ENCODE peak calls at places on chromosomes 16 and 17, in six cellular contexts. O is foreskin fibroblast; D is NCI-H82; Y is activated T-cell treated with anti-CD3 and anti-CD28 coated beads, Interleukin-2, amount 50 U/mL, for 4 hours; E is WTC11; U is LHCN-M2. P is an unnamed sample.

GRCh38 chr16:70746040-70746707 is 54.8 kb downstream of the VAC14 start:
- DNase-seq in U (peak; percentile 86), D (no peak), O (peak; percentile 90), Y (no peak), E (no peak), P (no peak)

GRCh38 chr16:67284699-67285646 is 5.6 kb downstream of the PLEKHG4 start:
- DNase-seq in E (peak; percentile 84), D (peak; percentile 24), O (no peak), Y (no peak), U (peak; percentile 44), P (no peak)

GRCh38 chr17:76873856-76874255 is 5.7 kb downstream of the MGAT5B start:
- DNase-seq in D (no peak), Y (no peak), O (no peak), U (no peak), E (no peak), P (no peak)

GRCh38 chr17:58329035-58329807 is 626 bp upstream of the TSPOAP1 start:
- DNase-seq in O (no peak), E (peak; percentile 61), Y (peak; percentile 76), D (peak; percentile 83), U (no peak), P (peak; percentile 93)

GRCh38 chr17:66300956-66301355 is 1.5 kb upstream of the PRKCA start:
- DNase-seq in E (no peak), O (peak; percentile 21), Y (no peak), U (no peak), D (no peak), P (no peak)

GRCh38 chr17:45150911-45151809 is 2.9 kb downstream of the HEXIM1 start:
- DNase-seq in Y (no peak), U (no peak), D (peak; percentile 30), E (no peak), O (no peak), P (no peak)

GRCh38 chr17:65393514-65393913 is 167.9 kb downstream of the AXIN2 start:
- DNase-seq in E (no peak), D (no peak), O (no peak), Y (no peak), U (no peak), P (no peak)

GRCh38 chr16:69083306-69083941 is 22.0 kb upstream of the HAS3 start:
- DNase-seq in Y (no peak), E (peak; percentile 46), U (no peak), D (no peak), O (no peak), P (no peak)

GRCh38 chr16:73124097-73124652 is 76.2 kb upstream of the ZFHX3 start:
- DNase-seq in O (no peak), E (no peak), D (no peak), Y (no peak), U (no peak), P (no peak)

GRCh38 chr16:1308036-1308976 is 1.1 kb upstream of the UBE2I start:
- DNase-seq in U (peak; percentile 51), Y (no peak), O (no peak), E (no peak), D (no peak), P (no peak)

GRCh38 chr17:19274893-19275292 is 37.7 kb downstream of the EPN2 start:
- DNase-seq in D (no peak), E (no peak), O (no peak), Y (no peak), U (peak; percentile 76), P (no peak)

GRCh38 chr17:74524751-74525725 is 6.2 kb downstream of the CD300LB start:
- DNase-seq in O (no peak), Y (no peak), E (no peak), D (no peak), U (no peak), P (peak; percentile 50)

P was measured in CD14-positive monocyte.